ENCODE peak calls at places on chromosome 12, in five cellular contexts. Q is NT2/D1, X is MM.1S, Y is GM06990, I is fibroblast of pulmonary artery. U is an unnamed sample.

GRCh38 chr12:78555802-78556201 is 308.8 kb upstream of the SYT1 start:
- DNase-seq in Q (no peak), X (no peak), Y (no peak), I (peak; percentile 17), U (no peak)

GRCh38 chr12:106744600-106744999 is 29.9 kb upstream of the RIC8B start:
- DNase-seq in Q (no peak), X (no peak), Y (no peak), I (no peak), U (no peak)

GRCh38 chr12:113961921-113962710 is 4.0 kb downstream of the RBM19 start:
- DNase-seq in Q (no peak), X (no peak), Y (peak; percentile 35), I (peak; percentile 54), U (peak; percentile 80)

GRCh38 chr12:94560416-94561221 is 89.7 kb downstream of the TMCC3 start:
- DNase-seq in Q (peak; percentile 70), X (peak; percentile 94), Y (peak; percentile 83), I (peak; percentile 18), U (peak; percentile 96)

GRCh38 chr12:27807063-27807703 is 27.1 kb upstream of the MANSC4 start:
- DNase-seq in Q (peak; percentile 35), X (no peak), Y (no peak), I (no peak), U (no peak)

GRCh38 chr12:94206886-94207285 is 58.5 kb downstream of the PLXNC1 start:
- DNase-seq in Q (no peak), X (no peak), Y (no peak), I (no peak), U (peak; percentile 72)

GRCh38 chr12:93634416-93634815 is 42.8 kb upstream of the CRADD start:
- DNase-seq in Q (no peak), X (no peak), Y (no peak), I (peak; percentile 24), U (peak; percentile 61)

GRCh38 chr12:96047621-96048211 is 12.3 kb upstream of the LTA4H start:
- DNase-seq in Q (no peak), X (peak; percentile 90), Y (no peak), I (peak; percentile 68), U (peak; percentile 99)

GRCh38 chr12:5907812-5908211 is 37.2 kb downstream of the ANO2 start:
- DNase-seq in Q (no peak), X (no peak), Y (no peak), I (peak; percentile 20), U (no peak)

GRCh38 chr12:7989827-7990491 is 42.6 kb upstream of the FOXJ2 start:
- DNase-seq in Q (no peak), X (no peak), Y (peak; percentile 26), I (peak; percentile 23), U (no peak)

GRCh38 chr12:55930771-55931316 is at the start of gene DGKA:
- DNase-seq in Q (no peak), X (peak; percentile 58), Y (peak; percentile 53), I (peak; percentile 85), U (peak; percentile 96)

GRCh38 chr12:115934877-115935276 is 342.6 kb downstream of the MED13L start:
- DNase-seq in Q (no peak), X (no peak), Y (no peak), I (no peak), U (no peak)
- H3K4me3 ChIP-seq in Q (no peak overlapping the region), X (no peak overlapping the region), Y (no peak overlapping the region), I (no peak overlapping the region), U (no peak overlapping the region)

GRCh38 chr12:132560421-132560830 is 50.0 kb downstream of the LRCOL1 start:
- DNase-seq in Q (no peak), X (peak; percentile 10), Y (no peak), I (no peak), U (no peak)

GRCh38 chr12:132562489-132563045 is 47.8 kb downstream of the LRCOL1 start:
- DNase-seq in Q (no peak), X (no peak), Y (no peak), I (no peak), U (peak; percentile 29)

GRCh38 chr12:132560831-132561783 is 49.3 kb downstream of the LRCOL1 start:
- DNase-seq in Q (peak; percentile 82), X (peak; percentile 44), Y (peak; percentile 72), I (peak; percentile 61), U (peak; percentile 63)

GRCh38 chr12:132559652-132560420 is 50.5 kb downstream of the LRCOL1 start:
- DNase-seq in Q (peak; percentile 35), X (peak; percentile 34), Y (peak; percentile 63), I (peak; percentile 42), U (no peak)

GRCh38 chr12:132561784-132562156 is 48.6 kb downstream of the LRCOL1 start:
- DNase-seq in Q (peak; percentile 28), X (no peak), Y (peak; percentile 35), I (no peak), U (peak; percentile 33)
- H3K4me3 ChIP-seq in Q (peak overlapping the region; percentile 88), X (no peak overlapping the region), Y (no peak overlapping the region), I (no peak overlapping the region), U (no peak overlapping the region)

GRCh38 chr12:81759215-81759991 is at the start of gene PPFIA2:
- DNase-seq in Q (peak; percentile 40), X (peak; percentile 52), Y (no peak), I (peak; percentile 32), U (no peak)

GRCh38 chr12:81757731-81758325 is 1.3 kb downstream of the PPFIA2 start:
- DNase-seq in Q (no peak), X (no peak), Y (no peak), I (no peak), U (no peak)

DNA sequence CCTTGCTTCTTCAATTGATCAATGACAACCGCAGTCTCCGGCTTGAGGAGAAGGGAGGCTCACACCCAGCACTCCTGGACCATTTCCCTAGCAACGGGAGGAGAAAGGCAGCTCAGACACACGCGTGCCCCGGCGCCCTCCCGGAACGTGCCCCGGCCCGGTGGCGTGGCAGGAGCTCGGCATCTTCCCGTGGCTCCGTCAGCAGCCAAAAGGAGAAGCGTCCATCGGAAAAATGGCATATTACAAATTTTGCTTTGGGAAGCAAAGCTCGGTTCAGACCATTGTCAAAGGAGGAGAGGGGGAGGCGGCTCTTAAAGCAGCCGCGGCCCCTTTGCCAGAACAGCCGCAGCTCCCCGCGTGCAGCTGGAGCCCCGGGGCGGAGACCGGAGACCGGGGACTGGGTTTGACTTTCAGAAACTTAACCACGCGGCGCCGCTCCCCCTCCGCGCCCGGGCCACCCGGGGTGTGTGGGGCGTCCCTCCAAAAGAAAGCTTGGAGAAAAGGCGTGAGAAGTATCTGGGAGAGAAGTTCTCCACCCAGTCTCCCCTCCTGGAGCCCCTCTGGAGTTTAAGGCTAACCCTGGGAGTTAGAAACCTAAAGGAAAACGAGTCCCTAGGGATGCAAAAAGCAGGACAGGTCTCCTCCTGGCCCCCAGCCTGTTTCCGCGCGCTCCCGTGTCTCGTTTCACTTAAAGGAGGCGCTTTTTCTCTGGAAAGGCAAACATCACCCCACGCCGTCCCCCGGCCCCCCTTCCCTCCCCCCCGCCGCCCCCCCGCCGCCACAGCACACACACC is 532 bp downstream of the PPFIA2 start:
- DNase-seq in Q (peak; percentile 16), X (peak; percentile 67), Y (no peak), I (peak; percentile 27), U (no peak)
- H3K4me3 ChIP-seq in Q (peak overlapping the region; percentile 83), X (peak overlapping the region; percentile 71), Y (no peak overlapping the region), I (peak overlapping the region; percentile 49), U (no peak overlapping the region)

GRCh38 chr12:112018571-112019237 is 5.5 kb downstream of the ERP29 start:
- DNase-seq in Q (no peak), X (no peak), Y (no peak), I (peak; percentile 85), U (peak; percentile 87)

GRCh38 chr12:112020947-112021457 is 7.8 kb downstream of the ERP29 start:
- DNase-seq in Q (no peak), X (no peak), Y (no peak), I (no peak), U (no peak)

GRCh38 chr12:112013601-112014402 is 576 bp downstream of the ERP29 start:
- DNase-seq in Q (no peak), X (peak; percentile 71), Y (peak; percentile 66), I (peak; percentile 82), U (peak; percentile 74)

GRCh38 chr12:112015938-112016337 is 2.7 kb downstream of the ERP29 start:
- DNase-seq in Q (no peak), X (no peak), Y (no peak), I (no peak), U (no peak)

GRCh38 chr12:112017041-112017440 is 3.8 kb downstream of the ERP29 start:
- DNase-seq in Q (no peak), X (no peak), Y (no peak), I (no peak), U (no peak)
- H3K4me3 ChIP-seq in Q (no peak overlapping the region), X (no peak overlapping the region), Y (no peak overlapping the region), I (no peak overlapping the region), U (no peak overlapping the region)

GRCh38 chr12:64757778-64758177 is 1.4 kb downstream of the GNS start:
- DNase-seq in Q (no peak), X (no peak), Y (no peak), I (no peak), U (no peak)
- H3K4me3 ChIP-seq in Q (no peak overlapping the region), X (peak overlapping the region; percentile 30), Y (peak overlapping the region; percentile 40), I (peak overlapping the region; percentile 4), U (no peak overlapping the region)

DNA sequence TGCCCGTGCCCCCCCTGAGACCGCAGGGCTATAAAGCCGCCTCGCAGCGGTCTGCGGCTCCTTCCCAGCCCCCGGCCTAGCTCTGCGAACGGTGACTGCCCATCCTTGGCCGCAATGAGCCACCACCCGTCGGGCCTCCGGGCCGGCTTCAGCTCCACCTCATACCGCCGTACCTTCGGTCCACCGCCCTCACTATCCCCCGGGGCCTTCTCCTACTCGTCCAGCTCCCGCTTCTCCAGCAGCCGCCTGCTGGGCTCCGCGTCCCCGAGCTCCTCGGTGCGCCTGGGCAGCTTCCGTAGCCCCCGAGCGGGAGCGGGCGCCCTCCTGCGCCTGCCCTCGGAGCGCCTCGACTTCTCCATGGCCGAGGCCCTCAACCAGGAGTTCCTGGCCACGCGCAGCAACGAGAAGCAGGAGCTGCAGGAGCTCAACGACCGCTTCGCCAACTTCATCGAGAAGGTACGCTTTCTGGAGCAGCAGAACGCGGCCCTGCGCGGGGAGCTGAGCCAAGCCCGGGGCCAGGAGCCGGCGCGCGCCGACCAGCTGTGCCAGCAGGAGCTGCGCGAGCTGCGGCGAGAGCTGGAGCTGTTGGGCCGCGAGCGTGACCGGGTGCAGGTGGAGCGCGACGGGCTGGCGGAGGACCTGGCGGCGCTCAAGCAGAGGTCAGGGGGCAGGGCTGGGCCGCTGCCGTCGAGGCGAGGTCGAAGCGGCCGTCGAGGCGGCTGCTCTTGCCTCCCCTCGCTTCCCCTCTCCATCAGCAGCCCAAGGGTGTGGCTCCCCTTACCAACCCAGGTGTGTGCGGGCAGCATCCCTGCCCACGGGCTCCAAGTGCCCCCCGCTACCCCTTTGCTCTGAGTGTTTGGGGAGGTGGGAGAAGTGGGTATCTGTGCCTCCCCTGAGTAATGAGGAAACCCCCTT is at the start of gene PRPH:
- DNase-seq in Q (no peak), X (no peak), Y (peak; percentile 28), I (no peak), U (no peak)
- H3K4me3 ChIP-seq in Q (no peak within 1 kb of the TSS), X (no peak within 1 kb of the TSS), Y (no peak within 1 kb of the TSS), I (no peak within 1 kb of the TSS), U (no peak within 1 kb of the TSS)

U was measured in bronchial epithelial cell.